ENCODE peak calls at places on chromosomes 12 and 14, in nine cellular contexts. C, X, D, N, U, T, Q, I and K are unnamed samples.

GRCh38 chr12:78490841-78491240 is 373.7 kb upstream of the SYT1 start:
- DNase-seq in C (no peak), X (no peak), D (no peak), N (no peak), U (no peak), T (no peak), Q (no peak), I (no peak), K (no peak)

GRCh38 chr12:76621582-76622024 is 62.0 kb upstream of the OSBPL8 start:
- DNase-seq in C (peak; percentile 33), X (peak; percentile 85), D (peak; percentile 71), N (peak; percentile 76), U (peak; percentile 69), T (peak; percentile 82), Q (peak; percentile 12), I (peak; percentile 65), K (no peak)

GRCh38 chr14:105224845-105225585 is 23.3 kb upstream of the BTBD6 start:
- DNase-seq in C (no peak), X (peak; percentile 43), D (no peak), N (peak; percentile 58), U (no peak), T (no peak), Q (no peak), I (no peak), K (no peak)

GRCh38 chr12:119751961-119752360 is 84.0 kb downstream of the PRKAB1 start:
- DNase-seq in C (no peak), X (no peak), D (no peak), N (no peak), U (no peak), T (no peak), Q (no peak), I (no peak), K (no peak)

GRCh38 chr14:26531894-26532293 is 65.9 kb downstream of the NOVA1 start:
- DNase-seq in C (no peak), X (peak; percentile 76), D (no peak), N (peak; percentile 62), U (peak; percentile 9), T (no peak), Q (no peak), I (no peak), K (no peak)

GRCh38 chr14:104817930-104818713 is 17.2 kb downstream of the ZBTB42 start:
- DNase-seq in C (no peak), X (no peak), D (no peak), N (no peak), U (no peak), T (no peak), Q (no peak), I (no peak), K (no peak)

GRCh38 chr12:86122846-86123468 is 133.2 kb downstream of the MGAT4C start:
- DNase-seq in C (no peak), X (peak; percentile 30), D (no peak), N (peak; percentile 16), U (no peak), T (no peak), Q (no peak), I (no peak), K (no peak)

GRCh38 chr12:51926718-51927117 is 19.4 kb downstream of the ACVRL1 start:
- DNase-seq in C (no peak), X (peak; percentile 69), D (peak; percentile 71), N (peak; percentile 82), U (no peak), T (no peak), Q (no peak), I (peak; percentile 56), K (no peak)

GRCh38 chr12:46660719-46661118 is 165.1 kb downstream of the SLC38A4 start:
- DNase-seq in C (no peak), X (no peak), D (no peak), N (no peak), U (peak; percentile 56), T (no peak), Q (no peak), I (no peak), K (no peak)

GRCh38 chr12:11651785-11652184 is 2.3 kb downstream of the ETV6 start:
- DNase-seq in C (no peak), X (peak; percentile 18), D (peak; percentile 48), N (no peak), U (no peak), T (no peak), Q (no peak), I (no peak), K (no peak)

GRCh38 chr12:69459477-69459876 is 10.7 kb upstream of the FRS2 start:
- DNase-seq in C (no peak), X (no peak), D (no peak), N (no peak), U (no peak), T (no peak), Q (no peak), I (no peak), K (no peak)

GRCh38 chr12:14893471-14894250 is 8.0 kb upstream of the MGP start:
- DNase-seq in C (peak; percentile 62), X (no peak), D (no peak), N (no peak), U (no peak), T (no peak), Q (no peak), I (no peak), K (no peak)

GRCh38 chr14:93989939-93990338 is 7.2 kb upstream of the CCDC197 start:
- DNase-seq in C (no peak), X (no peak), D (peak; percentile 53), N (no peak), U (no peak), T (no peak), Q (no peak), I (no peak), K (no peak)

GRCh38 chr12:18415227-18415626 is 153.9 kb downstream of the PIK3C2G start:
- DNase-seq in C (no peak), X (no peak), D (no peak), N (no peak), U (no peak), T (no peak), Q (no peak), I (no peak), K (no peak)

GRCh38 chr14:64137657-64138290 is 156.4 kb downstream of the ESR2 start:
- DNase-seq in C (no peak), X (peak; percentile 64), D (peak; percentile 20), N (no peak), U (peak; percentile 9), T (no peak), Q (no peak), I (no peak), K (no peak)

GRCh38 chr14:104977681-104978647 is at the start of gene AHNAK2:
- DNase-seq in C (peak; percentile 63), X (peak; percentile 92), D (no peak), N (peak; percentile 88), U (peak; percentile 84), T (no peak), Q (no peak), I (peak; percentile 50), K (no peak)

GRCh38 chr12:47236109-47236714 is 156.5 kb upstream of the AMIGO2 start:
- DNase-seq in C (no peak), X (peak; percentile 91), D (no peak), N (peak; percentile 87), U (peak; percentile 37), T (no peak), Q (no peak), I (no peak), K (no peak)

GRCh38 chr14:34227834-34228662 is 234.0 kb downstream of the SPTSSA start:
- DNase-seq in C (peak; percentile 60), X (peak; percentile 81), D (peak; percentile 52), N (peak; percentile 65), U (peak; percentile 71), T (peak; percentile 71), Q (peak; percentile 11), I (peak; percentile 47), K (no peak)

GRCh38 chr14:67416085-67416484 is 4.1 kb upstream of the PLEK2 start:
- DNase-seq in C (no peak), X (no peak), D (no peak), N (no peak), U (no peak), T (no peak), Q (no peak), I (no peak), K (no peak)

GRCh38 chr12:28939427-28939826 is 209.7 kb upstream of the FAR2 start:
- DNase-seq in C (no peak), X (no peak), D (no peak), N (peak; percentile 57), U (no peak), T (no peak), Q (no peak), I (no peak), K (no peak)

GRCh38 chr12:93706824-93707223 is 29.6 kb downstream of the CRADD start:
- DNase-seq in C (no peak), X (peak; percentile 28), D (no peak), N (no peak), U (no peak), T (no peak), Q (no peak), I (no peak), K (no peak)

GRCh38 chr12:32445356-32445755 is 46.0 kb downstream of the FGD4 start:
- DNase-seq in C (no peak), X (no peak), D (no peak), N (no peak), U (no peak), T (no peak), Q (no peak), I (no peak), K (no peak)